ENCODE peak calls at places on chromosomes 16 and 17, in seven cellular contexts. One of them, this sample, is unnamed.

GRCh38 chr17:52027081-52027480 is 131.4 kb downstream of the CA10 start:
- DNase-seq in psoas muscle: no peak
- DNase-seq in fibroblast of lung: no peak
- DNase-seq in brain microvascular endothelial cell: no peak
- DNase-seq in K562: no peak
- DNase-seq in uterus: no peak
- DNase-seq in A549: no peak
- DNase-seq in this sample: peak

GRCh38 chr17:36152639-36153120 is 23.8 kb downstream of the TBC1D3B start:
- DNase-seq in psoas muscle: no peak
- DNase-seq in fibroblast of lung: no peak
- DNase-seq in brain microvascular endothelial cell: no peak
- DNase-seq in K562: no peak
- DNase-seq in uterus: no peak
- DNase-seq in A549: peak
- DNase-seq in this sample: no peak

GRCh38 chr16:85010446-85010930 is 847 bp downstream of the ZDHHC7 start:
- DNase-seq in psoas muscle: no peak
- DNase-seq in fibroblast of lung: no peak
- DNase-seq in brain microvascular endothelial cell: no peak
- DNase-seq in K562: no peak
- DNase-seq in uterus: no peak
- DNase-seq in A549: no peak
- DNase-seq in this sample: no peak

GRCh38 chr17:27442702-27443101 is 13.5 kb upstream of the KSR1 start:
- DNase-seq in psoas muscle: no peak
- DNase-seq in fibroblast of lung: no peak
- DNase-seq in brain microvascular endothelial cell: no peak
- DNase-seq in K562: no peak
- DNase-seq in uterus: no peak
- DNase-seq in A549: no peak
- DNase-seq in this sample: no peak

GRCh38 chr17:77410470-77410869 is 269.7 kb downstream of the SEC14L1 start:
- DNase-seq in psoas muscle: no peak
- DNase-seq in fibroblast of lung: no peak
- DNase-seq in brain microvascular endothelial cell: no peak
- DNase-seq in K562: no peak
- DNase-seq in uterus: no peak
- DNase-seq in A549: no peak
- DNase-seq in this sample: no peak

GRCh38 chr16:57918994-57919393 is 51.9 kb downstream of the CNGB1 start:
- DNase-seq in psoas muscle: no peak
- DNase-seq in fibroblast of lung: no peak
- DNase-seq in brain microvascular endothelial cell: no peak
- DNase-seq in K562: no peak
- DNase-seq in uterus: no peak
- DNase-seq in A549: no peak
- DNase-seq in this sample: no peak

GRCh38 chr17:81918762-81919545 is 978 bp upstream of the SIRT7 start:
- DNase-seq in psoas muscle: no peak
- DNase-seq in fibroblast of lung: no peak
- DNase-seq in brain microvascular endothelial cell: no peak
- DNase-seq in K562: no peak
- DNase-seq in uterus: no peak
- DNase-seq in A549: no peak
- DNase-seq in this sample: no peak

GRCh38 chr16:14496047-14496770 is 133.9 kb downstream of the PARN start:
- DNase-seq in psoas muscle: no peak
- DNase-seq in fibroblast of lung: no peak
- DNase-seq in brain microvascular endothelial cell: no peak
- DNase-seq in K562: no peak
- DNase-seq in uterus: no peak
- DNase-seq in A549: no peak
- DNase-seq in this sample: no peak

GRCh38 chr17:3647769-3648540 is 11.4 kb downstream of the CTNS start:
- DNase-seq in psoas muscle: peak
- DNase-seq in fibroblast of lung: peak
- DNase-seq in brain microvascular endothelial cell: peak
- DNase-seq in K562: no peak
- DNase-seq in uterus: no peak
- DNase-seq in A549: peak
- DNase-seq in this sample: no peak

GRCh38 chr17:17824780-17825614 is 11.8 kb downstream of the SREBF1 start:
- DNase-seq in psoas muscle: peak
- DNase-seq in fibroblast of lung: no peak
- DNase-seq in brain microvascular endothelial cell: no peak
- DNase-seq in K562: peak
- DNase-seq in uterus: peak
- DNase-seq in A549: peak
- DNase-seq in this sample: no peak

GRCh38 chr16:87326151-87326571 is 9.0 kb upstream of the C16orf95 start:
- DNase-seq in psoas muscle: peak
- DNase-seq in fibroblast of lung: no peak
- DNase-seq in brain microvascular endothelial cell: no peak
- DNase-seq in K562: no peak
- DNase-seq in uterus: no peak
- DNase-seq in A549: no peak
- DNase-seq in this sample: no peak
- H3K27ac ChIP-seq in psoas muscle: peak
- H3K27ac ChIP-seq in fibroblast of lung: no peak
- H3K27ac ChIP-seq in brain microvascular endothelial cell: no peak
- H3K27ac ChIP-seq in K562: no peak
- H3K27ac ChIP-seq in uterus: peak
- H3K27ac ChIP-seq in A549: no peak
- H3K27ac ChIP-seq in this sample: peak

GRCh38 chr16:50367777-50368409 is 895 bp downstream of the BRD7 start:
- DNase-seq in psoas muscle: no peak
- DNase-seq in fibroblast of lung: no peak
- DNase-seq in brain microvascular endothelial cell: no peak
- DNase-seq in K562: no peak
- DNase-seq in uterus: no peak
- DNase-seq in A549: no peak
- DNase-seq in this sample: no peak
- H3K27ac ChIP-seq in psoas muscle: peak
- H3K27ac ChIP-seq in fibroblast of lung: peak
- H3K27ac ChIP-seq in brain microvascular endothelial cell: no peak
- H3K27ac ChIP-seq in K562: peak
- H3K27ac ChIP-seq in uterus: peak
- H3K27ac ChIP-seq in A549: peak
- H3K27ac ChIP-seq in this sample: peak

GRCh38 chr17:74744714-74745547 is 3.5 kb upstream of the NHERF1 start:
- DNase-seq in psoas muscle: peak
- DNase-seq in fibroblast of lung: peak
- DNase-seq in brain microvascular endothelial cell: peak
- DNase-seq in K562: peak
- DNase-seq in uterus: peak
- DNase-seq in A549: peak
- DNase-seq in this sample: peak

GRCh38 chr17:74744349-74744713 is 4.1 kb upstream of the NHERF1 start:
- DNase-seq in psoas muscle: no peak
- DNase-seq in fibroblast of lung: no peak
- DNase-seq in brain microvascular endothelial cell: no peak
- DNase-seq in K562: no peak
- DNase-seq in uterus: no peak
- DNase-seq in A549: no peak
- DNase-seq in this sample: no peak

GRCh38 chr17:74742153-74742515 is 5.1 kb downstream of the RAB37 start:
- DNase-seq in psoas muscle: no peak
- DNase-seq in fibroblast of lung: no peak
- DNase-seq in brain microvascular endothelial cell: no peak
- DNase-seq in K562: no peak
- DNase-seq in uterus: no peak
- DNase-seq in A549: no peak
- DNase-seq in this sample: no peak

GRCh38 chr17:74742978-74743545 is 5.4 kb upstream of the NHERF1 start:
- DNase-seq in psoas muscle: no peak
- DNase-seq in fibroblast of lung: no peak
- DNase-seq in brain microvascular endothelial cell: no peak
- DNase-seq in K562: no peak
- DNase-seq in uterus: no peak
- DNase-seq in A549: no peak
- DNase-seq in this sample: no peak

DNA sequence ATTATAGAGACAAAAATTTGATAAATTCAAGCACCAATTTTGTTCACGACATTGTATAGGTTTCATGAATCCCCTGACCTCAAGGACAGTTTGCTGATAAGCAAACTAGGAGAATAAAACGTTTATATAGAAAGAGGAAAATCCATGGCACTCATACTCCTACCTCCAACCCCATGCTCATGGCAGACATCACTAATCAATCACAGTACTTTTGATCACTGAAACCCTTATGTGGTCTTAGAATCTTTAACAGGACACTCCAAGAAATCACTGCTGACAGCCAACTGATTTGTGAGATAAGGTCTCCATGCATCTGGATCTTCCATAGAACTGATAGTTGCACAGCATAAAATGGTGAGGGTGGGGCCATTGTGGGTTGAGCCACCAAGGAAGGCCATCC is 4.7 kb upstream of the NHERF1 start:
- DNase-seq in psoas muscle: no peak
- DNase-seq in fibroblast of lung: no peak
- DNase-seq in brain microvascular endothelial cell: no peak
- DNase-seq in K562: no peak
- DNase-seq in uterus: no peak
- DNase-seq in A549: no peak
- DNase-seq in this sample: no peak
- H3K27ac ChIP-seq in psoas muscle: no peak
- H3K27ac ChIP-seq in fibroblast of lung: no peak
- H3K27ac ChIP-seq in brain microvascular endothelial cell: no peak
- H3K27ac ChIP-seq in K562: no peak
- H3K27ac ChIP-seq in uterus: no peak
- H3K27ac ChIP-seq in A549: no peak
- H3K27ac ChIP-seq in this sample: no peak

DNA sequence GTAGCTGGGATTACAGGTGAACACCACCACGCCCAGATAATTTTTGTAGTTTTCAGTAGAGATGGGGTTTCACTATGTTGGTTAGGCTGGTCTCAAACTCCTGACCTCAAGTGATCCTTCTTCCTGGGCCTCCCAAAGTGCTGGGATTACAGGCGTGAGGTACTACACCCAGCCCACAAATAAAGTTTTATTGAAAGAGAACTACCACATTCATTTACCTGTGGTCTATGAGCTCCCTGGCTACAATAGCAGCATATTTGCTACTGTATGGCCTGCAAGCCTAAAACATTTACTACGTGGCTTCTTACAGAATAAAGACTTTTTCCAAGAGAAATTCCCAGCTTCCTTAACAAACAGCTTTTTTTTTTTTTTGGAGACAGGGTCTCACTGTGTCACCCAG is 3.4 kb downstream of the METTL9 start:
- DNase-seq in psoas muscle: no peak
- DNase-seq in fibroblast of lung: no peak
- DNase-seq in brain microvascular endothelial cell: no peak
- DNase-seq in K562: no peak
- DNase-seq in uterus: no peak
- DNase-seq in A549: no peak
- DNase-seq in this sample: no peak
- H3K27ac ChIP-seq in psoas muscle: peak
- H3K27ac ChIP-seq in fibroblast of lung: no peak
- H3K27ac ChIP-seq in brain microvascular endothelial cell: no peak
- H3K27ac ChIP-seq in K562: no peak
- H3K27ac ChIP-seq in uterus: no peak
- H3K27ac ChIP-seq in A549: no peak
- H3K27ac ChIP-seq in this sample: no peak

DNA sequence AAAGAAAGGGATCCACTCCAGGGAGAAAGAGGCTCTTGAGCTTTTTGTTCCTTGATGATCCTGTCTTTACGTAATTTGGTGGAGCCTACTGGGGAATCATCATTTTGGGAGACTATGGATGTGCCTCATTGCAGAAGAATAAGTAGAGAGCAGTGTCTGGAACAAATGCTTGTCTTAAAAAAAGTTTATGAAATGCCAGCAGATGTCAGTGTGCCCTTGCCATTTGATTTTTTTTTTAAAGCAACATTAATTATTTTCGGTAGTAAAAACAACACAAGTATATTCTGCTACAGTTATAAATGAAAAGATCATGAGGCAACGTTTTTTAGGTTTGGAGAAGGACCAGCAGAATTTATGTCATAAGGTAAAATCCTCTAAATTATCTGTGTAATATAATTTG is 934.8 kb upstream of the EEF2KMT start:
- DNase-seq in psoas muscle: no peak
- DNase-seq in fibroblast of lung: no peak
- DNase-seq in brain microvascular endothelial cell: no peak
- DNase-seq in K562: no peak
- DNase-seq in uterus: no peak
- DNase-seq in A549: no peak
- DNase-seq in this sample: no peak
- H3K27ac ChIP-seq in psoas muscle: no peak
- H3K27ac ChIP-seq in fibroblast of lung: no peak
- H3K27ac ChIP-seq in brain microvascular endothelial cell: no peak
- H3K27ac ChIP-seq in K562: no peak
- H3K27ac ChIP-seq in uterus: no peak
- H3K27ac ChIP-seq in A549: no peak
- H3K27ac ChIP-seq in this sample: no peak

GRCh38 chr17:45128331-45128730 is 4.0 kb downstream of the PLCD3 start:
- DNase-seq in psoas muscle: no peak
- DNase-seq in fibroblast of lung: no peak
- DNase-seq in brain microvascular endothelial cell: no peak
- DNase-seq in K562: no peak
- DNase-seq in uterus: no peak
- DNase-seq in A549: no peak
- DNase-seq in this sample: no peak

GRCh38 chr17:45127583-45128300 is 4.6 kb downstream of the PLCD3 start:
- DNase-seq in psoas muscle: no peak
- DNase-seq in fibroblast of lung: no peak
- DNase-seq in brain microvascular endothelial cell: no peak
- DNase-seq in K562: no peak
- DNase-seq in uterus: peak
- DNase-seq in A549: peak
- DNase-seq in this sample: no peak

GRCh38 chr17:45129426-45129939 is 2.8 kb downstream of the PLCD3 start:
- DNase-seq in psoas muscle: peak
- DNase-seq in fibroblast of lung: no peak
- DNase-seq in brain microvascular endothelial cell: no peak
- DNase-seq in K562: no peak
- DNase-seq in uterus: no peak
- DNase-seq in A549: peak
- DNase-seq in this sample: no peak

GRCh38 chr17:45129940-45130639 is 2.2 kb downstream of the PLCD3 start:
- DNase-seq in psoas muscle: no peak
- DNase-seq in fibroblast of lung: no peak
- DNase-seq in brain microvascular endothelial cell: no peak
- DNase-seq in K562: no peak
- DNase-seq in uterus: no peak
- DNase-seq in A549: peak
- DNase-seq in this sample: no peak

DNA sequence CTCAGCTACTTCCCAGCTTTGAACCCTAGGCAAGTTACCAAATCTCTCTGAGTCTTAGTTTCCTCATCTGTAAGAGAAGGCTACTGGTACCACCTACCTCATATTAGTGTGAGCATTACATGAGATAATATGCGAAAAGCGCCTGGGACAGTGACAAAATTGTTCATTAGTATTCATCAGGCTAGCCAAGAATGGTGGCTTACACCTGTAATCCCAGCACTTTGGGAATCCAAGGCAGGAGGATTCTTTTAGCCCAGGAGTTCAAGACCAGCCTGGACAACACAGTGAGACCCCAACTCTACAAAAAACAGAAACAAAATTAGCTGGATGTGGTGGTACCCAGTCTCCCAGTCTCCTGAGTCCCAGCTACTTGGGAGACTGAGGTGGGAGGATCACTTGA is 3.3 kb downstream of the PLCD3 start:
- DNase-seq in psoas muscle: no peak
- DNase-seq in fibroblast of lung: no peak
- DNase-seq in brain microvascular endothelial cell: no peak
- DNase-seq in K562: no peak
- DNase-seq in uterus: no peak
- DNase-seq in A549: no peak
- DNase-seq in this sample: no peak
- H3K27ac ChIP-seq in psoas muscle: peak
- H3K27ac ChIP-seq in fibroblast of lung: no peak
- H3K27ac ChIP-seq in brain microvascular endothelial cell: no peak
- H3K27ac ChIP-seq in K562: no peak
- H3K27ac ChIP-seq in uterus: peak
- H3K27ac ChIP-seq in A549: peak
- H3K27ac ChIP-seq in this sample: peak